ENCODE peak calls at places on chromosomes 12 and 14, in eight cellular contexts. One of them, this sample, is unnamed.

GRCh38 chr12:60693019-60693626 is 1097.3 kb downstream of the SLC16A7 start:
- DNase-seq in PC-9: no peak
- DNase-seq in astrocyte of the spinal cord: no peak
- DNase-seq in iris pigment epithelial cell: peak
- DNase-seq in activated T-helper 1 cell treated with anti-CD3 and anti-CD28 coated beads, Interleukin-12 subunit alpha, Interleukin-12 subunit beta, Interleukin-2, Interleukin-4 antibody, amounts not matched to agents 30 ng/mL and 10 ng/mL and 1 ng/mL, durations not matched to agents 14 hours and 24 hours and 36 hours: no peak
- DNase-seq in mesenchymal stem cell: peak
- DNase-seq in BJ: no peak
- DNase-seq in Right ventricle myocardium inferior: no peak
- DNase-seq in this sample: no peak

GRCh38 chr14:70885343-70886014 is 21.8 kb upstream of the PCNX1 start:
- DNase-seq in iris pigment epithelial cell: no peak
- DNase-seq in astrocyte of the spinal cord: no peak
- DNase-seq in mesenchymal stem cell: no peak
- DNase-seq in BJ: no peak
- DNase-seq in PC-9: no peak
- DNase-seq in Right ventricle myocardium inferior: no peak
- DNase-seq in activated T-helper 1 cell treated with anti-CD3 and anti-CD28 coated beads, Interleukin-12 subunit alpha, Interleukin-12 subunit beta, Interleukin-2, Interleukin-4 antibody, amounts not matched to agents 30 ng/mL and 10 ng/mL and 1 ng/mL, durations not matched to agents 14 hours and 24 hours and 36 hours: no peak
- DNase-seq in this sample: no peak

GRCh38 chr14:25904446-25904845 is 693.4 kb downstream of the NOVA1 start:
- DNase-seq in astrocyte of the spinal cord: no peak
- DNase-seq in activated T-helper 1 cell treated with anti-CD3 and anti-CD28 coated beads, Interleukin-12 subunit alpha, Interleukin-12 subunit beta, Interleukin-2, Interleukin-4 antibody, amounts not matched to agents 30 ng/mL and 10 ng/mL and 1 ng/mL, durations not matched to agents 14 hours and 24 hours and 36 hours: no peak
- DNase-seq in BJ: no peak
- DNase-seq in PC-9: no peak
- DNase-seq in Right ventricle myocardium inferior: no peak
- DNase-seq in iris pigment epithelial cell: no peak
- DNase-seq in mesenchymal stem cell: no peak
- DNase-seq in this sample: no peak

GRCh38 chr12:124031058-124031457 is 58.0 kb downstream of the ZNF664 start:
- DNase-seq in iris pigment epithelial cell: no peak
- DNase-seq in BJ: no peak
- DNase-seq in mesenchymal stem cell: peak
- DNase-seq in Right ventricle myocardium inferior: no peak
- DNase-seq in activated T-helper 1 cell treated with anti-CD3 and anti-CD28 coated beads, Interleukin-12 subunit alpha, Interleukin-12 subunit beta, Interleukin-2, Interleukin-4 antibody, amounts not matched to agents 30 ng/mL and 10 ng/mL and 1 ng/mL, durations not matched to agents 14 hours and 24 hours and 36 hours: no peak
- DNase-seq in astrocyte of the spinal cord: no peak
- DNase-seq in PC-9: no peak
- DNase-seq in this sample: no peak

GRCh38 chr12:132194056-132194455 is 49.8 kb downstream of the NOC4L start:
- DNase-seq in BJ: no peak
- DNase-seq in iris pigment epithelial cell: peak
- DNase-seq in activated T-helper 1 cell treated with anti-CD3 and anti-CD28 coated beads, Interleukin-12 subunit alpha, Interleukin-12 subunit beta, Interleukin-2, Interleukin-4 antibody, amounts not matched to agents 30 ng/mL and 10 ng/mL and 1 ng/mL, durations not matched to agents 14 hours and 24 hours and 36 hours: no peak
- DNase-seq in Right ventricle myocardium inferior: peak
- DNase-seq in astrocyte of the spinal cord: no peak
- DNase-seq in PC-9: no peak
- DNase-seq in mesenchymal stem cell: no peak
- DNase-seq in this sample: no peak

GRCh38 chr14:100679707-100680438 is 46.8 kb upstream of the DLK1 start:
- DNase-seq in astrocyte of the spinal cord: peak
- DNase-seq in iris pigment epithelial cell: peak
- DNase-seq in PC-9: no peak
- DNase-seq in Right ventricle myocardium inferior: peak
- DNase-seq in mesenchymal stem cell: peak
- DNase-seq in activated T-helper 1 cell treated with anti-CD3 and anti-CD28 coated beads, Interleukin-12 subunit alpha, Interleukin-12 subunit beta, Interleukin-2, Interleukin-4 antibody, amounts not matched to agents 30 ng/mL and 10 ng/mL and 1 ng/mL, durations not matched to agents 14 hours and 24 hours and 36 hours: no peak
- DNase-seq in BJ: peak
- DNase-seq in this sample: peak

GRCh38 chr12:108689314-108690190 is 41.8 kb downstream of the CORO1C start:
- DNase-seq in Right ventricle myocardium inferior: no peak
- DNase-seq in iris pigment epithelial cell: peak
- DNase-seq in BJ: no peak
- DNase-seq in PC-9: no peak
- DNase-seq in activated T-helper 1 cell treated with anti-CD3 and anti-CD28 coated beads, Interleukin-12 subunit alpha, Interleukin-12 subunit beta, Interleukin-2, Interleukin-4 antibody, amounts not matched to agents 30 ng/mL and 10 ng/mL and 1 ng/mL, durations not matched to agents 14 hours and 24 hours and 36 hours: no peak
- DNase-seq in astrocyte of the spinal cord: peak
- DNase-seq in mesenchymal stem cell: peak
- DNase-seq in this sample: no peak

GRCh38 chr14:67392123-67392522 is 19.8 kb downstream of the PLEK2 start:
- DNase-seq in astrocyte of the spinal cord: no peak
- DNase-seq in iris pigment epithelial cell: no peak
- DNase-seq in mesenchymal stem cell: no peak
- DNase-seq in PC-9: no peak
- DNase-seq in BJ: no peak
- DNase-seq in Right ventricle myocardium inferior: no peak
- DNase-seq in activated T-helper 1 cell treated with anti-CD3 and anti-CD28 coated beads, Interleukin-12 subunit alpha, Interleukin-12 subunit beta, Interleukin-2, Interleukin-4 antibody, amounts not matched to agents 30 ng/mL and 10 ng/mL and 1 ng/mL, durations not matched to agents 14 hours and 24 hours and 36 hours: no peak
- DNase-seq in this sample: no peak

GRCh38 chr12:64672925-64673409 is 62.7 kb downstream of the RASSF3 start:
- DNase-seq in astrocyte of the spinal cord: peak
- DNase-seq in activated T-helper 1 cell treated with anti-CD3 and anti-CD28 coated beads, Interleukin-12 subunit alpha, Interleukin-12 subunit beta, Interleukin-2, Interleukin-4 antibody, amounts not matched to agents 30 ng/mL and 10 ng/mL and 1 ng/mL, durations not matched to agents 14 hours and 24 hours and 36 hours: no peak
- DNase-seq in iris pigment epithelial cell: no peak
- DNase-seq in PC-9: peak
- DNase-seq in mesenchymal stem cell: peak
- DNase-seq in Right ventricle myocardium inferior: no peak
- DNase-seq in BJ: no peak
- DNase-seq in this sample: peak

GRCh38 chr12:2256915-2257314 is 204.1 kb downstream of the CACNA1C start:
- DNase-seq in activated T-helper 1 cell treated with anti-CD3 and anti-CD28 coated beads, Interleukin-12 subunit alpha, Interleukin-12 subunit beta, Interleukin-2, Interleukin-4 antibody, amounts not matched to agents 30 ng/mL and 10 ng/mL and 1 ng/mL, durations not matched to agents 14 hours and 24 hours and 36 hours: no peak
- DNase-seq in mesenchymal stem cell: peak
- DNase-seq in astrocyte of the spinal cord: peak
- DNase-seq in Right ventricle myocardium inferior: no peak
- DNase-seq in BJ: no peak
- DNase-seq in iris pigment epithelial cell: peak
- DNase-seq in PC-9: no peak
- DNase-seq in this sample: no peak

GRCh38 chr12:90741611-90742010 is 213.4 kb downstream of the CCER1 start:
- DNase-seq in iris pigment epithelial cell: no peak
- DNase-seq in activated T-helper 1 cell treated with anti-CD3 and anti-CD28 coated beads, Interleukin-12 subunit alpha, Interleukin-12 subunit beta, Interleukin-2, Interleukin-4 antibody, amounts not matched to agents 30 ng/mL and 10 ng/mL and 1 ng/mL, durations not matched to agents 14 hours and 24 hours and 36 hours: no peak
- DNase-seq in Right ventricle myocardium inferior: no peak
- DNase-seq in astrocyte of the spinal cord: no peak
- DNase-seq in PC-9: no peak
- DNase-seq in BJ: no peak
- DNase-seq in mesenchymal stem cell: no peak
- DNase-seq in this sample: no peak

GRCh38 chr14:24098229-24098926 is 4.3 kb downstream of the PCK2 start:
- DNase-seq in iris pigment epithelial cell: no peak
- DNase-seq in Right ventricle myocardium inferior: no peak
- DNase-seq in BJ: no peak
- DNase-seq in astrocyte of the spinal cord: no peak
- DNase-seq in mesenchymal stem cell: no peak
- DNase-seq in PC-9: no peak
- DNase-seq in activated T-helper 1 cell treated with anti-CD3 and anti-CD28 coated beads, Interleukin-12 subunit alpha, Interleukin-12 subunit beta, Interleukin-2, Interleukin-4 antibody, amounts not matched to agents 30 ng/mL and 10 ng/mL and 1 ng/mL, durations not matched to agents 14 hours and 24 hours and 36 hours: no peak
- DNase-seq in this sample: peak

GRCh38 chr14:55399912-55400311 is 11.7 kb downstream of the ATG14 start:
- DNase-seq in mesenchymal stem cell: no peak
- DNase-seq in PC-9: no peak
- DNase-seq in BJ: no peak
- DNase-seq in astrocyte of the spinal cord: no peak
- DNase-seq in activated T-helper 1 cell treated with anti-CD3 and anti-CD28 coated beads, Interleukin-12 subunit alpha, Interleukin-12 subunit beta, Interleukin-2, Interleukin-4 antibody, amounts not matched to agents 30 ng/mL and 10 ng/mL and 1 ng/mL, durations not matched to agents 14 hours and 24 hours and 36 hours: no peak
- DNase-seq in iris pigment epithelial cell: peak
- DNase-seq in Right ventricle myocardium inferior: no peak
- DNase-seq in this sample: no peak

GRCh38 chr12:14710632-14711324 is 14.4 kb upstream of the GUCY2C start:
- DNase-seq in activated T-helper 1 cell treated with anti-CD3 and anti-CD28 coated beads, Interleukin-12 subunit alpha, Interleukin-12 subunit beta, Interleukin-2, Interleukin-4 antibody, amounts not matched to agents 30 ng/mL and 10 ng/mL and 1 ng/mL, durations not matched to agents 14 hours and 24 hours and 36 hours: no peak
- DNase-seq in mesenchymal stem cell: peak
- DNase-seq in iris pigment epithelial cell: no peak
- DNase-seq in Right ventricle myocardium inferior: no peak
- DNase-seq in astrocyte of the spinal cord: no peak
- DNase-seq in BJ: no peak
- DNase-seq in PC-9: no peak
- DNase-seq in this sample: no peak

GRCh38 chr14:104363891-104364760 is 215.4 kb upstream of the C14orf180 start:
- DNase-seq in astrocyte of the spinal cord: no peak
- DNase-seq in BJ: no peak
- DNase-seq in Right ventricle myocardium inferior: peak
- DNase-seq in iris pigment epithelial cell: no peak
- DNase-seq in mesenchymal stem cell: no peak
- DNase-seq in activated T-helper 1 cell treated with anti-CD3 and anti-CD28 coated beads, Interleukin-12 subunit alpha, Interleukin-12 subunit beta, Interleukin-2, Interleukin-4 antibody, amounts not matched to agents 30 ng/mL and 10 ng/mL and 1 ng/mL, durations not matched to agents 14 hours and 24 hours and 36 hours: no peak
- DNase-seq in PC-9: no peak
- DNase-seq in this sample: peak

GRCh38 chr12:3251067-3251466 is 173.9 kb downstream of the TSPAN9 start:
- DNase-seq in astrocyte of the spinal cord: no peak
- DNase-seq in Right ventricle myocardium inferior: peak
- DNase-seq in mesenchymal stem cell: no peak
- DNase-seq in iris pigment epithelial cell: no peak
- DNase-seq in BJ: no peak
- DNase-seq in PC-9: no peak
- DNase-seq in activated T-helper 1 cell treated with anti-CD3 and anti-CD28 coated beads, Interleukin-12 subunit alpha, Interleukin-12 subunit beta, Interleukin-2, Interleukin-4 antibody, amounts not matched to agents 30 ng/mL and 10 ng/mL and 1 ng/mL, durations not matched to agents 14 hours and 24 hours and 36 hours: no peak
- DNase-seq in this sample: no peak

GRCh38 chr12:4274960-4275868 is 1.7 kb downstream of the CCND2 start:
- DNase-seq in astrocyte of the spinal cord: peak
- DNase-seq in activated T-helper 1 cell treated with anti-CD3 and anti-CD28 coated beads, Interleukin-12 subunit alpha, Interleukin-12 subunit beta, Interleukin-2, Interleukin-4 antibody, amounts not matched to agents 30 ng/mL and 10 ng/mL and 1 ng/mL, durations not matched to agents 14 hours and 24 hours and 36 hours: no peak
- DNase-seq in PC-9: no peak
- DNase-seq in mesenchymal stem cell: peak
- DNase-seq in Right ventricle myocardium inferior: peak
- DNase-seq in BJ: no peak
- DNase-seq in iris pigment epithelial cell: peak
- DNase-seq in this sample: no peak

GRCh38 chr14:98131406-98131805 is 1140.6 kb downstream of the BCL11B start:
- DNase-seq in activated T-helper 1 cell treated with anti-CD3 and anti-CD28 coated beads, Interleukin-12 subunit alpha, Interleukin-12 subunit beta, Interleukin-2, Interleukin-4 antibody, amounts not matched to agents 30 ng/mL and 10 ng/mL and 1 ng/mL, durations not matched to agents 14 hours and 24 hours and 36 hours: no peak
- DNase-seq in mesenchymal stem cell: no peak
- DNase-seq in BJ: no peak
- DNase-seq in Right ventricle myocardium inferior: no peak
- DNase-seq in astrocyte of the spinal cord: no peak
- DNase-seq in iris pigment epithelial cell: no peak
- DNase-seq in PC-9: no peak
- DNase-seq in this sample: no peak

GRCh38 chr12:124036117-124037109 is 63.4 kb downstream of the ZNF664 start:
- DNase-seq in BJ: no peak
- DNase-seq in activated T-helper 1 cell treated with anti-CD3 and anti-CD28 coated beads, Interleukin-12 subunit alpha, Interleukin-12 subunit beta, Interleukin-2, Interleukin-4 antibody, amounts not matched to agents 30 ng/mL and 10 ng/mL and 1 ng/mL, durations not matched to agents 14 hours and 24 hours and 36 hours: no peak
- DNase-seq in PC-9: peak
- DNase-seq in Right ventricle myocardium inferior: no peak
- DNase-seq in iris pigment epithelial cell: peak
- DNase-seq in astrocyte of the spinal cord: peak
- DNase-seq in mesenchymal stem cell: peak
- DNase-seq in this sample: no peak

GRCh38 chr12:57896139-57896436 is 45.3 kb upstream of the ATP23 start:
- DNase-seq in mesenchymal stem cell: peak
- DNase-seq in PC-9: no peak
- DNase-seq in BJ: no peak
- DNase-seq in activated T-helper 1 cell treated with anti-CD3 and anti-CD28 coated beads, Interleukin-12 subunit alpha, Interleukin-12 subunit beta, Interleukin-2, Interleukin-4 antibody, amounts not matched to agents 30 ng/mL and 10 ng/mL and 1 ng/mL, durations not matched to agents 14 hours and 24 hours and 36 hours: no peak
- DNase-seq in iris pigment epithelial cell: peak
- DNase-seq in Right ventricle myocardium inferior: no peak
- DNase-seq in astrocyte of the spinal cord: peak
- DNase-seq in this sample: no peak

GRCh38 chr14:32202468-32202865 is 602 bp downstream of the RNU6-8 start:
- DNase-seq in Right ventricle myocardium inferior: no peak
- DNase-seq in PC-9: no peak
- DNase-seq in astrocyte of the spinal cord: peak
- DNase-seq in BJ: no peak
- DNase-seq in activated T-helper 1 cell treated with anti-CD3 and anti-CD28 coated beads, Interleukin-12 subunit alpha, Interleukin-12 subunit beta, Interleukin-2, Interleukin-4 antibody, amounts not matched to agents 30 ng/mL and 10 ng/mL and 1 ng/mL, durations not matched to agents 14 hours and 24 hours and 36 hours: no peak
- DNase-seq in mesenchymal stem cell: peak
- DNase-seq in iris pigment epithelial cell: peak
- DNase-seq in this sample: no peak

GRCh38 chr12:8665729-8666128 is 3.1 kb upstream of the MFAP5 start:
- DNase-seq in Right ventricle myocardium inferior: no peak
- DNase-seq in PC-9: no peak
- DNase-seq in iris pigment epithelial cell: no peak
- DNase-seq in activated T-helper 1 cell treated with anti-CD3 and anti-CD28 coated beads, Interleukin-12 subunit alpha, Interleukin-12 subunit beta, Interleukin-2, Interleukin-4 antibody, amounts not matched to agents 30 ng/mL and 10 ng/mL and 1 ng/mL, durations not matched to agents 14 hours and 24 hours and 36 hours: no peak
- DNase-seq in mesenchymal stem cell: no peak
- DNase-seq in astrocyte of the spinal cord: no peak
- DNase-seq in BJ: peak
- DNase-seq in this sample: no peak

GRCh38 chr12:121724930-121725329 is 12.4 kb downstream of the TMEM120B start:
- DNase-seq in Right ventricle myocardium inferior: no peak
- DNase-seq in mesenchymal stem cell: no peak
- DNase-seq in BJ: no peak
- DNase-seq in activated T-helper 1 cell treated with anti-CD3 and anti-CD28 coated beads, Interleukin-12 subunit alpha, Interleukin-12 subunit beta, Interleukin-2, Interleukin-4 antibody, amounts not matched to agents 30 ng/mL and 10 ng/mL and 1 ng/mL, durations not matched to agents 14 hours and 24 hours and 36 hours: no peak
- DNase-seq in iris pigment epithelial cell: peak
- DNase-seq in astrocyte of the spinal cord: no peak
- DNase-seq in PC-9: no peak
- DNase-seq in this sample: no peak

GRCh38 chr14:24960816-24961215 is 89.1 kb downstream of the STXBP6 start:
- DNase-seq in astrocyte of the spinal cord: peak
- DNase-seq in Right ventricle myocardium inferior: no peak
- DNase-seq in BJ: no peak
- DNase-seq in activated T-helper 1 cell treated with anti-CD3 and anti-CD28 coated beads, Interleukin-12 subunit alpha, Interleukin-12 subunit beta, Interleukin-2, Interleukin-4 antibody, amounts not matched to agents 30 ng/mL and 10 ng/mL and 1 ng/mL, durations not matched to agents 14 hours and 24 hours and 36 hours: no peak
- DNase-seq in mesenchymal stem cell: peak
- DNase-seq in iris pigment epithelial cell: peak
- DNase-seq in PC-9: no peak
- DNase-seq in this sample: no peak

GRCh38 chr12:60345442-60345841 is 749.6 kb downstream of the SLC16A7 start:
- DNase-seq in iris pigment epithelial cell: no peak
- DNase-seq in Right ventricle myocardium inferior: no peak
- DNase-seq in BJ: no peak
- DNase-seq in mesenchymal stem cell: no peak
- DNase-seq in PC-9: peak
- DNase-seq in astrocyte of the spinal cord: no peak
- DNase-seq in activated T-helper 1 cell treated with anti-CD3 and anti-CD28 coated beads, Interleukin-12 subunit alpha, Interleukin-12 subunit beta, Interleukin-2, Interleukin-4 antibody, amounts not matched to agents 30 ng/mL and 10 ng/mL and 1 ng/mL, durations not matched to agents 14 hours and 24 hours and 36 hours: no peak
- DNase-seq in this sample: no peak

GRCh38 chr12:7130537-7130790 is 293 bp downstream of the CLSTN3 start:
- DNase-seq in iris pigment epithelial cell: no peak
- DNase-seq in activated T-helper 1 cell treated with anti-CD3 and anti-CD28 coated beads, Interleukin-12 subunit alpha, Interleukin-12 subunit beta, Interleukin-2, Interleukin-4 antibody, amounts not matched to agents 30 ng/mL and 10 ng/mL and 1 ng/mL, durations not matched to agents 14 hours and 24 hours and 36 hours: no peak
- DNase-seq in BJ: no peak
- DNase-seq in mesenchymal stem cell: no peak
- DNase-seq in PC-9: no peak
- DNase-seq in Right ventricle myocardium inferior: no peak
- DNase-seq in astrocyte of the spinal cord: no peak
- DNase-seq in this sample: no peak

GRCh38 chr12:111088409-111088808 is 168.0 kb upstream of the MYL2 start:
- DNase-seq in BJ: no peak
- DNase-seq in Right ventricle myocardium inferior: no peak
- DNase-seq in PC-9: no peak
- DNase-seq in iris pigment epithelial cell: no peak
- DNase-seq in mesenchymal stem cell: no peak
- DNase-seq in activated T-helper 1 cell treated with anti-CD3 and anti-CD28 coated beads, Interleukin-12 subunit alpha, Interleukin-12 subunit beta, Interleukin-2, Interleukin-4 antibody, amounts not matched to agents 30 ng/mL and 10 ng/mL and 1 ng/mL, durations not matched to agents 14 hours and 24 hours and 36 hours: no peak
- DNase-seq in astrocyte of the spinal cord: no peak
- DNase-seq in this sample: no peak

GRCh38 chr14:76810953-76811400 is 1.7 kb downstream of the ANGEL1 start:
- DNase-seq in iris pigment epithelial cell: peak
- DNase-seq in astrocyte of the spinal cord: peak
- DNase-seq in BJ: no peak
- DNase-seq in activated T-helper 1 cell treated with anti-CD3 and anti-CD28 coated beads, Interleukin-12 subunit alpha, Interleukin-12 subunit beta, Interleukin-2, Interleukin-4 antibody, amounts not matched to agents 30 ng/mL and 10 ng/mL and 1 ng/mL, durations not matched to agents 14 hours and 24 hours and 36 hours: peak
- DNase-seq in mesenchymal stem cell: peak
- DNase-seq in PC-9: no peak
- DNase-seq in Right ventricle myocardium inferior: no peak
- DNase-seq in this sample: no peak

GRCh38 chr14:52299692-52300278 is 14.3 kb upstream of the PTGER2 start:
- DNase-seq in activated T-helper 1 cell treated with anti-CD3 and anti-CD28 coated beads, Interleukin-12 subunit alpha, Interleukin-12 subunit beta, Interleukin-2, Interleukin-4 antibody, amounts not matched to agents 30 ng/mL and 10 ng/mL and 1 ng/mL, durations not matched to agents 14 hours and 24 hours and 36 hours: no peak
- DNase-seq in astrocyte of the spinal cord: peak
- DNase-seq in Right ventricle myocardium inferior: no peak
- DNase-seq in mesenchymal stem cell: peak
- DNase-seq in PC-9: no peak
- DNase-seq in iris pigment epithelial cell: peak
- DNase-seq in BJ: peak
- DNase-seq in this sample: no peak

GRCh38 chr12:24562761-24563392 is 386.0 kb downstream of the BCAT1 start:
- DNase-seq in iris pigment epithelial cell: peak
- DNase-seq in Right ventricle myocardium inferior: peak
- DNase-seq in BJ: no peak
- DNase-seq in astrocyte of the spinal cord: peak
- DNase-seq in activated T-helper 1 cell treated with anti-CD3 and anti-CD28 coated beads, Interleukin-12 subunit alpha, Interleukin-12 subunit beta, Interleukin-2, Interleukin-4 antibody, amounts not matched to agents 30 ng/mL and 10 ng/mL and 1 ng/mL, durations not matched to agents 14 hours and 24 hours and 36 hours: no peak
- DNase-seq in PC-9: no peak
- DNase-seq in mesenchymal stem cell: peak
- DNase-seq in this sample: peak

GRCh38 chr12:64193045-64193444 is 29.1 kb downstream of the KICS2 start:
- DNase-seq in iris pigment epithelial cell: no peak
- DNase-seq in activated T-helper 1 cell treated with anti-CD3 and anti-CD28 coated beads, Interleukin-12 subunit alpha, Interleukin-12 subunit beta, Interleukin-2, Interleukin-4 antibody, amounts not matched to agents 30 ng/mL and 10 ng/mL and 1 ng/mL, durations not matched to agents 14 hours and 24 hours and 36 hours: no peak
- DNase-seq in astrocyte of the spinal cord: no peak
- DNase-seq in PC-9: no peak
- DNase-seq in mesenchymal stem cell: no peak
- DNase-seq in Right ventricle myocardium inferior: no peak
- DNase-seq in BJ: no peak
- DNase-seq in this sample: no peak

GRCh38 chr14:55458800-55459577 is 18.6 kb upstream of the TBPL2 start:
- DNase-seq in activated T-helper 1 cell treated with anti-CD3 and anti-CD28 coated beads, Interleukin-12 subunit alpha, Interleukin-12 subunit beta, Interleukin-2, Interleukin-4 antibody, amounts not matched to agents 30 ng/mL and 10 ng/mL and 1 ng/mL, durations not matched to agents 14 hours and 24 hours and 36 hours: no peak
- DNase-seq in PC-9: no peak
- DNase-seq in mesenchymal stem cell: peak
- DNase-seq in astrocyte of the spinal cord: peak
- DNase-seq in BJ: no peak
- DNase-seq in iris pigment epithelial cell: peak
- DNase-seq in Right ventricle myocardium inferior: no peak
- DNase-seq in this sample: no peak

GRCh38 chr12:3777206-3777809 is 24.4 kb upstream of the CRACR2A start:
- DNase-seq in PC-9: peak
- DNase-seq in astrocyte of the spinal cord: peak
- DNase-seq in Right ventricle myocardium inferior: no peak
- DNase-seq in activated T-helper 1 cell treated with anti-CD3 and anti-CD28 coated beads, Interleukin-12 subunit alpha, Interleukin-12 subunit beta, Interleukin-2, Interleukin-4 antibody, amounts not matched to agents 30 ng/mL and 10 ng/mL and 1 ng/mL, durations not matched to agents 14 hours and 24 hours and 36 hours: no peak
- DNase-seq in mesenchymal stem cell: peak
- DNase-seq in iris pigment epithelial cell: peak
- DNase-seq in BJ: no peak
- DNase-seq in this sample: no peak

GRCh38 chr14:22002860-22003284 is 329.3 kb upstream of the OR4E1 start:
- DNase-seq in mesenchymal stem cell: no peak
- DNase-seq in astrocyte of the spinal cord: no peak
- DNase-seq in iris pigment epithelial cell: no peak
- DNase-seq in activated T-helper 1 cell treated with anti-CD3 and anti-CD28 coated beads, Interleukin-12 subunit alpha, Interleukin-12 subunit beta, Interleukin-2, Interleukin-4 antibody, amounts not matched to agents 30 ng/mL and 10 ng/mL and 1 ng/mL, durations not matched to agents 14 hours and 24 hours and 36 hours: peak
- DNase-seq in PC-9: peak
- DNase-seq in BJ: no peak
- DNase-seq in Right ventricle myocardium inferior: no peak
- DNase-seq in this sample: no peak

This sample was measured in kidney.